ENCODE peak calls at places on chromosomes 2 and 18, in seven cellular contexts. S, Y, B, T, V, P and H are unnamed samples.
A peak's percentile ranks its signal among the peaks of the same experiment; 100 is the strongest.

GRCh38 chr2:85989288-85989865 is 100.6 kb upstream of the ST3GAL5 start:
- DNase-seq in P (no peak), T (no peak), S (no peak), B (no peak), Y (no peak), V (no peak), H (no peak)

GRCh38 chr2:157107877-157108276 is 149.6 kb upstream of the GALNT5 start:
- DNase-seq in B (no peak), P (no peak), V (no peak), Y (no peak), S (peak; percentile 6), T (peak; percentile 66), H (no peak)

GRCh38 chr2:201244829-201245228 is 15.5 kb upstream of the CASP8 start:
- DNase-seq in Y (no peak), S (no peak), P (no peak), V (no peak), T (no peak), B (no peak), H (no peak)

GRCh38 chr2:37771600-37772088 is 100.2 kb upstream of the CDC42EP3 start:
- DNase-seq in V (no peak), T (peak; percentile 84), S (no peak), Y (no peak), P (no peak), B (no peak), H (no peak)

GRCh38 chr2:232529806-232530547 is 4.0 kb downstream of the CHRND start:
- DNase-seq in Y (no peak), P (no peak), S (no peak), T (no peak), B (no peak), V (no peak), H (no peak)

GRCh38 chr2:5914831-5915611 is 222.8 kb downstream of the SOX11 start:
- DNase-seq in P (no peak), V (no peak), Y (peak; percentile 80), B (no peak), T (peak; percentile 87), S (no peak), H (no peak)

GRCh38 chr2:139790807-139791206 is 1010.6 kb upstream of the NXPH2 start:
- DNase-seq in V (peak; percentile 29), S (peak; percentile 36), Y (no peak), T (no peak), B (no peak), P (no peak), H (no peak)

GRCh38 chr18:5975111-5975622 is 79.8 kb upstream of the TMEM200C start:
- DNase-seq in P (no peak), B (no peak), V (no peak), Y (no peak), S (no peak), T (peak; percentile 89), H (no peak)

GRCh38 chr2:67797801-67798535 is 264.8 kb downstream of the C1D start:
- DNase-seq in S (no peak), V (no peak), P (no peak), T (peak; percentile 66), B (no peak), Y (no peak), H (peak; percentile 20)

DNA sequence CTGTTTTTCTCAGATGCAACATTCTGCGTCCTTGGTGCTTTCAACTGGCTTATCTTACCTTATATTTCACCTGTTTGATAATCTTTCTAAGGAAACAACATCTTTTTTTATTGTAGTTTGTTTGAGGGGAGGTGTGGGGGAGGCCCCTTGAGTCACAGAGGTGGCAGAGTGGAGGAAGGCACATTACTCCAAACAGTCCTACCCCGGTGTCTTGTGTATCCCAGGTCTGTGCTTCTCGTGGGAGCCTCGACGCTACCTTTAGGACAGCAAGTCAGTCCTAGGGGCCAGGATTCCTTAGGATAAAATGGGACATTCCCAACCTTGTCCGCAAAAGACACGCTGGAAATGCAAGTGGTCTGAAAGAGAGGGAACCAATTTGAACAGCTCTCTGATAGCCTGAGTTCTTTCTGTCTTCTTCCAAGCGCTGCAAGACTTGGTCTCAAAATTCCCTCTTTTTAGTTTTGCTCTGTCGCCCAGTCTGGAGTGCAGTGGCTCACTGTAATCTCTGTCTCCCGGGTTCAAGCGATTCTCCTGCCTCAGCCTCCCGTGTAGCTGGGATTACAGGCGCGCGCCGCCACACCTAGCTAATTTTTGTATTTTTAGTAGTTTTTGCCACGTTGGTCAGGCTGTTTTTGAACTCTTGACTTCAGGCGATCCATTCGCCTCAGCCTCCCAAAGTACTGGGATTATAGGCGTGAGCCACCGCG is 4.0 kb downstream of the GATA6 start:
- DNase-seq in P (no peak), V (no peak), B (no peak), S (no peak), Y (no peak), T (no peak), H (peak; percentile 31)
- H3K4me3 ChIP-seq in P (peak overlapping the region; percentile 67), V (no peak overlapping the region), B (no peak overlapping the region), S (no peak overlapping the region), Y (peak overlapping the region; percentile 65), T (peak overlapping the region; percentile 15), H (peak overlapping the region; percentile 53)

DNA sequence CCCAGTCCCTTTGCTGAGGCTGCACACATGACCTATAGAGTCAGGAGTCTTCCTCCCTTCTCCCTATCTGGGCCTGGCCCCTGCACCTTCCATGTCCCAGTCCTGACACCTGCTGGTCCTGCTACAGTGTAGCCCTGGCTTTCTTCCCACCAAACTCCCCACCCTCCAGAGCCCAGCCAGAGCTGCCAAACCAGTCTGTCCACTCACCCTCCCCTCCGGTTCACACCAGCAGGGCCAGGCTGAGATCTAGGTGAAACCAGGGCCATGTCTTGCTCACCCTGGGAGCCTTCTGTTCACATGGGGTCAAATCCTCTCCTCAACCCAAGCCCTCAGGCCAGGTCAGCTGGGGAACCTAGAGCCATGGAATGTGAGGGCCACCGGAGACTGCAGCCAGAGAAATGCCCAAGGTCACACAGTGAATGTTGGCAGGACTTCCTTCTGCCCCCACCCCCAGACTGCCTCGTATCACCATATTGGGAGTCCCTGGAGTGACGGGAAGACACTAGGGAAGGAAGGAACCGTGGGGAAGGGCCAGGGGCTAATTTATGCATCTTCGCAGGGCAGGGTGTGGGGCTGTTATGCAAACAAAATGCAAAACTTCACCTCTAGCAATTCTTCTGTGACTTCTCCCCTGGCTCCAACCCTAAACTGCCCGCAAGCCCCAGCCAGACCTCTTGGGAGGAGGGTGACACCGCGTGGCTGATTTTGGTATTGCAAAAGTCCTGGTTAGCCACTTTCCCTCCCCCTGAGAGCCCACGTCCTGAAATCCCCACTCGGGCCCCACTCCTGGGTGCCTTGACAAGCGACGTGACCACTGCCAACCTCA is 14.6 kb downstream of the TNS1 start:
- DNase-seq in V (peak; percentile 78), P (peak; percentile 95), B (no peak), S (peak; percentile 56), T (peak; percentile 68), Y (peak; percentile 88), H (peak; percentile 92)
- H3K27ac ChIP-seq in V (peak overlapping the region; percentile 21), P (peak overlapping the region; percentile 79), B (peak overlapping the region; percentile 84), S (peak overlapping the region; percentile 55), T (no peak overlapping the region), Y (peak overlapping the region; percentile 48), H (peak overlapping the region; percentile 74)

GRCh38 chr2:99139003-99139402 is 2.5 kb upstream of the C2orf15 start:
- DNase-seq in B (no peak), T (no peak), P (no peak), V (no peak), S (no peak), Y (no peak), H (no peak)

GRCh38 chr2:99140860-99141109 is 722 bp upstream of the C2orf15 start:
- DNase-seq in B (no peak), V (peak; percentile 8), T (no peak), Y (no peak), S (no peak), P (no peak), H (no peak)

GRCh38 chr2:99140056-99140859 is 1.2 kb upstream of the C2orf15 start:
- DNase-seq in S (no peak), T (peak; percentile 3), Y (no peak), V (no peak), B (no peak), P (no peak), H (no peak)

DNA sequence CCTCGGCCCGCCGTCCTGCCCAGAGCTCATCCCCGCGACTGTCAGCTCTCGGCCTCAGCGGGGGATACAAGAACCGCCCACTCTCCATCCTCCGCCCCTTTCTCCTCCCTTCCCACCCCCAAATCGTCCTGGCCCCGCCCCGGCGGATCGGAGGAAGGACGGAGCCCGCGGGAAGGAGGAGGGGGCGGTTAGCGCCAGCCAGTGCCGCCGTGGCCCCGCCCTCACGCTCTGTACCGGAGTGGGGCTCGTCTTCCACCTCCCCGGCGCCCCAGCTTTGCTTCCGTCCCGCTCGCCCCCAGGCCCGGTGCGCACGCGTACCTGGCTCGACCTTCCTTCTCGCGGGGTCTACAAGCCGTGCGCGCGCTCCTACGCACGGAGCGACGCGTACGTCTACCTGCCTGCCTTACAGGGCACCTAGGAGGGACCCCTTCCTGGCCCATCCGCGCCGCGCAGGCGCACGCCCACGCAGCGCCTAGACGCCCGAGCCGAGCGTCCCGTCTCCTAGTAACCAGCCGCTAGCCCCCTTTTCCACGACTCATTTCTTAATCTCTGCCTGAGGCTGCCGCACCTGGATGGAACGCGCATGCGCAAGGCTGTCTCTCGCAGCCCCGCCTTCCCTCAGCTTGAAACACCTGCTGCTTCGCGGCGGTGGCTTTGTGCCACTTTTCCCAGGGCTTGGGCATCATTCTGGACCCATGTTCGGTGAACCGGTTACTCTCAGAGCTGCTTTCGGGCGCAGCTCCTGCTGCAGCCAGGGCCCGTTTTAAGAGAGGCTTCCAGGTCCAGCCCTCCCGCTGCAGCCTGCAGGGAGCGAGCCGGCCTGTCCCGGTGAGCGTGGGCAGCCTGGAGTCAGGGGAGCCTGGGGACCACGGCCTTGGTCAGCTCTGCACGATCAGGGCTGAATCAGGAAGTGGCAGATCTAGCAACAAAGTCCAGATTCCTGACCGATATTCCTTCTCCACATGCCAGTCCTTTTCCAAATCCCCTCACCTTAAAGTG is at the start of gene C2orf15:
- DNase-seq in S (peak; percentile 91), B (peak; percentile 66), Y (peak; percentile 93), T (peak; percentile 74), P (peak; percentile 97), V (peak; percentile 87), H (peak; percentile 96)
- TF ChIP-seq POLR2A in S (no peak), B (peak; percentile 0), Y (no peak), T (no peak), P (peak; percentile 75), V (peak; percentile 48), H (peak; percentile 2)

GRCh38 chr2:219254590-219255219 is 987 bp upstream of the TUBA4A start:
- DNase-seq in Y (peak; percentile 39), P (no peak), T (no peak), B (no peak), V (no peak), S (no peak), H (peak; percentile 72)
- H3K4me3 ChIP-seq in Y (peak overlapping the region; percentile 78), P (peak overlapping the region; percentile 59), T (peak overlapping the region; percentile 57), B (peak overlapping the region; percentile 78), V (peak overlapping the region; percentile 69), S (peak overlapping the region; percentile 71), H (peak overlapping the region; percentile 68)

GRCh38 chr2:40690525-40690924 is 238.6 kb upstream of the SLC8A1 start:
- DNase-seq in P (no peak), V (no peak), Y (no peak), S (no peak), T (no peak), B (no peak), H (no peak)
- H3K27ac ChIP-seq in P (no peak overlapping the region), V (no peak overlapping the region), Y (no peak overlapping the region), S (no peak overlapping the region), T (no peak overlapping the region), B (no peak overlapping the region), H (no peak overlapping the region)